ENCODE peak calls at places on chromosomes 3 and 15, in six cellular contexts. I is adrenal gland, E is uterus, G is stomach, W is body of pancreas, V is sigmoid colon. L is an unnamed sample.

GRCh38 chr3:8183627-8184026 is 318.0 kb upstream of the LMCD1 start:
- DNase-seq in I (no peak), E (no peak), G (peak; percentile 55), W (no peak), V (no peak), L (no peak)

GRCh38 chr15:70033109-70033508 is 64.6 kb downstream of the TLE3 start:
- DNase-seq in I (no peak), E (no peak), G (no peak), W (no peak), V (peak; percentile 34), L (no peak)

GRCh38 chr15:73964736-73965093 is 27.4 kb downstream of the STOML1 start:
- DNase-seq in I (peak; percentile 81), E (peak; percentile 81), G (peak; percentile 88), W (peak; percentile 88), V (peak; percentile 90), L (peak; percentile 70)

GRCh38 chr3:123385981-123386380 is 62.9 kb downstream of the ADCY5 start:
- DNase-seq in I (peak; percentile 52), E (peak; percentile 53), G (no peak), W (peak; percentile 51), V (peak; percentile 85), L (peak; percentile 65)

GRCh38 chr3:38521391-38521987 is 25.3 kb downstream of the EXOG start:
- DNase-seq in I (peak; percentile 61), E (peak; percentile 70), G (peak; percentile 73), W (peak; percentile 77), V (no peak), L (peak; percentile 61)

GRCh38 chr3:62686486-62686885 is 188.7 kb downstream of the CADPS start:
- DNase-seq in I (no peak), E (no peak), G (no peak), W (no peak), V (no peak), L (no peak)

GRCh38 chr3:170499562-170500156 is 81.0 kb downstream of the CLDN11 start:
- DNase-seq in I (peak; percentile 69), E (no peak), G (peak; percentile 42), W (peak; percentile 51), V (no peak), L (peak; percentile 82)

GRCh38 chr3:122498152-122498551 is 16.6 kb downstream of the KPNA1 start:
- DNase-seq in I (no peak), E (no peak), G (no peak), W (no peak), V (no peak), L (no peak)

GRCh38 chr3:108127301-108127988 is 36.6 kb upstream of the CD47 start:
- DNase-seq in I (no peak), E (no peak), G (no peak), W (no peak), V (no peak), L (no peak)

GRCh38 chr3:43874290-43874689 is 183.6 kb downstream of the ABHD5 start:
- DNase-seq in I (no peak), E (no peak), G (no peak), W (no peak), V (no peak), L (no peak)

GRCh38 chr15:72077950-72078349 is 40.0 kb downstream of the MYO9A start:
- DNase-seq in I (no peak), E (no peak), G (no peak), W (no peak), V (no peak), L (no peak)

GRCh38 chr3:170961616-170962400 is 53.4 kb upstream of the EIF5A2 start:
- DNase-seq in I (no peak), E (no peak), G (no peak), W (no peak), V (no peak), L (no peak)

GRCh38 chr3:177820683-177821316 is 623.5 kb upstream of the TBL1XR1 start:
- DNase-seq in I (no peak), E (no peak), G (no peak), W (no peak), V (no peak), L (no peak)

GRCh38 chr3:78507196-78507984 is 1260.4 kb downstream of the ROBO1 start:
- DNase-seq in I (no peak), E (no peak), G (no peak), W (no peak), V (no peak), L (no peak)

GRCh38 chr3:17494117-17494809 is 248.2 kb downstream of the TBC1D5 start:
- DNase-seq in I (no peak), E (no peak), G (no peak), W (no peak), V (no peak), L (peak; percentile 9)

DNA sequence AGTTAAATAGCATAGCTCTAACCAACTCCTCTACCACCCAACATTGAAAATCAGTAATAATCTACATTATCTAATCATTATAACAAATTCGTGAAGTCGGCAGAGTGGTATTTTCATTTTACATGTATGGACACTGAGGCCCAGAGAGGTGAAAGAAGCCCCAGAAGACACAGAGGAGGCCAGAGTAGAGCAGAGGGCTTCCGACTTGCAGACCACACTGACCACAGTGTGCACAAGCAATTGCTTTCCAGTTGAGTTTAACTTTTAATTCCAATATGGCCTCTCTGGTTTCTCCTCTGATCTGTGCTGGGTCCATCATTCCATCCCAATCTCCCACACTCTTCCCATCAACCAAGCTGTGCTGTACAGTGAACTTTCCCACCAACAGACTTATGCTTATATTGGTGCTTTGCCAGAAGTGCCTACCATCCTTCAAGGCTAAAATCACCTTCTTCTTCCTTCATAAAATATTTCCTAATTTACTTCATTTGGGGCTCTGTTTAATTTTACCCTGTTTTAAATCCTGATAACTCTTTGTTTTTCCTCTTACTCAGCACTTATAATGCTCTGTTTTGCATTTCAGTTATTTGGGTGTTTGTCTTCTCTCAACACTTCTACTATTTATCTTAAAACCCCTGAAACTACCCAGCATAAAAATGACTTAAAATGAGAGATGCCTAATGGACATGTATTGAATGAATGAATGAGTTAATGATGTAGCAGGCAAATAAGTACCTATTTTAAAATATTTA is 81.8 kb upstream of the TNFSF10 start:
- DNase-seq in I (no peak), E (no peak), G (no peak), W (no peak), V (no peak), L (no peak)
- TF ChIP-seq POLR2A in I (no peak), E (no peak), G (no peak), W (no peak), V (no peak), L (no peak)

GRCh38 chr3:188295876-188296275 is 141.9 kb downstream of the LPP start:
- DNase-seq in I (no peak), E (no peak), G (no peak), W (no peak), V (no peak), L (no peak)

GRCh38 chr3:188298585-188298984 is 144.6 kb downstream of the LPP start:
- DNase-seq in I (no peak), E (no peak), G (no peak), W (no peak), V (no peak), L (no peak)

GRCh38 chr3:188299068-188299467 is 145.1 kb downstream of the LPP start:
- DNase-seq in I (no peak), E (no peak), G (no peak), W (no peak), V (no peak), L (no peak)

GRCh38 chr3:188294823-188295487 is 141.0 kb downstream of the LPP start:
- DNase-seq in I (peak; percentile 71), E (no peak), G (peak; percentile 34), W (peak; percentile 47), V (no peak), L (no peak)

GRCh38 chr3:188296761-188297689 is 143.1 kb downstream of the LPP start:
- DNase-seq in I (peak; percentile 72), E (peak; percentile 71), G (no peak), W (peak; percentile 66), V (no peak), L (no peak)
- H3K4me3 ChIP-seq in I (no peak overlapping the region), E (no peak overlapping the region), G (no peak overlapping the region), W (no peak overlapping the region), V (no peak overlapping the region), L (no peak overlapping the region)

DNA sequence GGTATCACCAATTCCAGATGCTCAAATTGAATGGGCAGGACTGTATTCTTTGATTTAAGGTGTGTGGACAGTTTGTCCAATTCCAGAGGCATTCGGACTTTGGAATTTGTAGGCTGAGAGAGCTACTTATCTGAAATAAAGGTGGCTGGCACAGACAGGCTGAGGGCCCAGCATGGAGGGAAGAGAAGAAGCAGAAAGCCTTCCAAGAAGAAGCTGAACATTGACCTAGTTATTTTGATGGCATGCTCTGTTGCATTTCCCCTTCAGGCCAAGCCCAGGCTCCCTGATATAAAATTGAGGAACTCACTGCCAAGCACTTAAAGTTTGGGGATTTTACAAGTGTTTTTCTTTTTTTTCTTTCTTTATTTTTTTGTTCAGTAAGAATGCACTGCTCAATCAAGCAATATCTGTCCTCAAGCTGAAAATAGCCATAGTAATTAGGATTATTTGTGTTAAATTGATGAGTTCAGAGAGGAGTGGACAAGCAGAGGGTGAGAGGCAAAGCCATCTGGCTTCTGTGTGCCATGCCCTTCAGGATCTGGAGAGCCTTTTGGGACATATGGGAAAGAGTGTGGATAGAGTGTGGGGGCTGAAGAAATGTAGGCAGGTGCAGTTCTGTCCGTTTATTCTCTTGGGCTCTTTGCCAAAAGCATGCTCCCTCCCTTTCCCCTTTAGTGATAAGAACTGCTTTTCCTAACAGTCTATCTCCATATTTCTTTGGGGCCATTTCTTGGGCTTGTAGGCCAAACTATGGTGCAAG is 148.9 kb downstream of the OXSM start:
- DNase-seq in I (no peak), E (no peak), G (no peak), W (no peak), V (no peak), L (no peak)
- H3K27ac ChIP-seq in I (no peak overlapping the region), E (no peak overlapping the region), G (no peak overlapping the region), W (no peak overlapping the region), V (no peak overlapping the region), L (no peak overlapping the region)

GRCh38 chr15:91021516-91022074 is 799 bp downstream of the VPS33B start:
- DNase-seq in I (no peak), E (no peak), G (no peak), W (no peak), V (no peak), L (no peak)

GRCh38 chr15:91023720-91024119 is 1.3 kb upstream of the VPS33B start:
- DNase-seq in I (no peak), E (no peak), G (no peak), W (no peak), V (no peak), L (no peak)

GRCh38 chr15:91018178-91018577 is 4.2 kb downstream of the VPS33B start:
- DNase-seq in I (no peak), E (no peak), G (no peak), W (no peak), V (no peak), L (no peak)

GRCh38 chr15:91022832-91023129 is 387 bp upstream of the VPS33B start:
- DNase-seq in I (no peak), E (no peak), G (no peak), W (no peak), V (no peak), L (no peak)

GRCh38 chr15:91022075-91022831 is at the start of gene VPS33B:
- DNase-seq in I (peak; percentile 86), E (peak; percentile 78), G (peak; percentile 85), W (peak; percentile 89), V (peak; percentile 91), L (peak; percentile 77)
- TF ChIP-seq POLR2A in I (no peak), E (no peak), G (no peak), W (peak; percentile 62), V (no peak), L (peak; percentile 43)

L was measured in ovary.